ENCODE peak calls at places on chromosome 19, in seven cellular contexts. One of them, this sample, is unnamed. For H4K20me1, the result is how much of the 10 kb centered on the place peaks cover.

GRCh38 chr19:801030-801860 is 4.0 kb downstream of the PTBP1 start:
- DNase-seq in H1: no peak
- DNase-seq in PC-3: peak
- DNase-seq in SK-N-SH: peak
- DNase-seq in astrocyte: no peak
- DNase-seq in IMR-90: no peak
- DNase-seq in GM12878: no peak
- DNase-seq in this sample: peak

GRCh38 chr19:31436121-31436776 is 87.0 kb upstream of the TSHZ3 start:
- DNase-seq in GM12878: no peak
- DNase-seq in IMR-90: peak
- DNase-seq in astrocyte: peak
- DNase-seq in H1: no peak
- DNase-seq in SK-N-SH: no peak
- DNase-seq in PC-3: no peak
- DNase-seq in this sample: peak

GRCh38 chr19:16075430-16076153 is 703 bp upstream of the TPM4 start:
- DNase-seq in H1: no peak
- DNase-seq in IMR-90: no peak
- DNase-seq in GM12878: no peak
- DNase-seq in SK-N-SH: no peak
- DNase-seq in PC-3: no peak
- DNase-seq in astrocyte: no peak
- DNase-seq in this sample: no peak

GRCh38 chr19:12994701-12995595 is at the start of gene NFIX:
- DNase-seq in SK-N-SH: peak
- DNase-seq in astrocyte: no peak
- DNase-seq in GM12878: no peak
- DNase-seq in PC-3: peak
- DNase-seq in IMR-90: peak
- DNase-seq in H1: no peak
- DNase-seq in this sample: peak

GRCh38 chr19:49442793-49443365 is 1.6 kb upstream of the SLC17A7 start:
- DNase-seq in astrocyte: peak
- DNase-seq in SK-N-SH: peak
- DNase-seq in IMR-90: peak
- DNase-seq in PC-3: peak
- DNase-seq in H1: peak
- DNase-seq in GM12878: no peak
- DNase-seq in this sample: peak

GRCh38 chr19:1453525-1454371 is 3.8 kb downstream of the APC2 start:
- DNase-seq in astrocyte: no peak
- DNase-seq in GM12878: no peak
- DNase-seq in H1: no peak
- DNase-seq in IMR-90: no peak
- DNase-seq in SK-N-SH: peak
- DNase-seq in PC-3: peak
- DNase-seq in this sample: no peak

GRCh38 chr19:23075031-23075733 is 41.6 kb upstream of the ZNF730 start:
- DNase-seq in GM12878: no peak
- DNase-seq in SK-N-SH: peak
- DNase-seq in H1: peak
- DNase-seq in IMR-90: peak
- DNase-seq in PC-3: peak
- DNase-seq in astrocyte: peak
- DNase-seq in this sample: peak

GRCh38 chr19:44846455-44847143 is 502 bp downstream of the NECTIN2 start:
- DNase-seq in H1: no peak
- DNase-seq in GM12878: no peak
- DNase-seq in IMR-90: no peak
- DNase-seq in PC-3: no peak
- DNase-seq in SK-N-SH: peak
- DNase-seq in astrocyte: peak
- DNase-seq in this sample: peak

GRCh38 chr19:57068921-57069697 is 50.7 kb upstream of the USP29 start:
- DNase-seq in IMR-90: no peak
- DNase-seq in SK-N-SH: peak
- DNase-seq in H1: no peak
- DNase-seq in GM12878: no peak
- DNase-seq in astrocyte: no peak
- DNase-seq in PC-3: peak
- DNase-seq in this sample: no peak

GRCh38 chr19:45973564-45974338 is at the start of gene NOVA2:
- DNase-seq in PC-3: peak
- DNase-seq in GM12878: peak
- DNase-seq in astrocyte: peak
- DNase-seq in SK-N-SH: peak
- DNase-seq in IMR-90: peak
- DNase-seq in H1: peak
- DNase-seq in this sample: peak

GRCh38 chr19:52922841-52923781 is at the start of gene ZNF888:
- DNase-seq in GM12878: peak
- DNase-seq in PC-3: peak
- DNase-seq in IMR-90: peak
- DNase-seq in SK-N-SH: peak
- DNase-seq in astrocyte: peak
- DNase-seq in H1: peak
- DNase-seq in this sample: peak

GRCh38 chr19:30078381-30078910 is 136.4 kb downstream of the URI1 start:
- DNase-seq in IMR-90: no peak
- DNase-seq in PC-3: no peak
- DNase-seq in H1: no peak
- DNase-seq in GM12878: no peak
- DNase-seq in SK-N-SH: no peak
- DNase-seq in astrocyte: no peak
- DNase-seq in this sample: no peak

GRCh38 chr19:16164222-16164890 is 9.0 kb downstream of the CIB3 start:
- DNase-seq in astrocyte: no peak
- DNase-seq in IMR-90: no peak
- DNase-seq in H1: no peak
- DNase-seq in SK-N-SH: no peak
- DNase-seq in PC-3: no peak
- DNase-seq in GM12878: no peak
- DNase-seq in this sample: no peak

GRCh38 chr19:33498391-33499000 is 23.1 kb downstream of the PEPD start:
- DNase-seq in H1: no peak
- DNase-seq in SK-N-SH: no peak
- DNase-seq in astrocyte: no peak
- DNase-seq in IMR-90: no peak
- DNase-seq in PC-3: no peak
- DNase-seq in GM12878: no peak
- DNase-seq in this sample: no peak

GRCh38 chr19:662207-662961 is 630 bp downstream of the RNF126 start:
- DNase-seq in GM12878: no peak
- DNase-seq in astrocyte: peak
- DNase-seq in SK-N-SH: peak
- DNase-seq in PC-3: peak
- DNase-seq in H1: no peak
- DNase-seq in IMR-90: peak
- DNase-seq in this sample: peak

GRCh38 chr19:48249502-48250014 is 6.2 kb downstream of the CARD8 start:
- DNase-seq in H1: no peak
- DNase-seq in SK-N-SH: no peak
- DNase-seq in astrocyte: no peak
- DNase-seq in GM12878: peak
- DNase-seq in IMR-90: no peak
- DNase-seq in PC-3: no peak
- DNase-seq in this sample: no peak

GRCh38 chr19:58519087-58519354 is 589 bp downstream of the ZBTB45 start:
- DNase-seq in PC-3: peak
- DNase-seq in GM12878: no peak
- DNase-seq in SK-N-SH: peak
- DNase-seq in astrocyte: peak
- DNase-seq in H1: no peak
- DNase-seq in IMR-90: peak
- DNase-seq in this sample: peak

GRCh38 chr19:28864577-28865042 is 348.3 kb downstream of the UQCRFS1 start:
- DNase-seq in IMR-90: peak
- DNase-seq in H1: no peak
- DNase-seq in PC-3: no peak
- DNase-seq in SK-N-SH: no peak
- DNase-seq in astrocyte: no peak
- DNase-seq in GM12878: no peak
- DNase-seq in this sample: no peak

GRCh38 chr19:53308339-53308811 is 25.2 kb upstream of the ZNF845 start:
- DNase-seq in GM12878: no peak
- DNase-seq in astrocyte: no peak
- DNase-seq in H1: peak
- DNase-seq in SK-N-SH: peak
- DNase-seq in IMR-90: no peak
- DNase-seq in PC-3: no peak
- DNase-seq in this sample: no peak

GRCh38 chr19:50959731-50960500 is 7.1 kb upstream of the KLK5 start:
- DNase-seq in PC-3: peak
- DNase-seq in GM12878: no peak
- DNase-seq in SK-N-SH: no peak
- DNase-seq in IMR-90: no peak
- DNase-seq in astrocyte: no peak
- DNase-seq in H1: no peak
- DNase-seq in this sample: peak

GRCh38 chr19:16627928-16628182 is 149 bp downstream of the MED26 start:
- DNase-seq in PC-3: no peak
- DNase-seq in astrocyte: no peak
- DNase-seq in IMR-90: no peak
- DNase-seq in H1: no peak
- DNase-seq in SK-N-SH: no peak
- DNase-seq in GM12878: no peak
- DNase-seq in this sample: no peak

GRCh38 chr19:5949792-5950305 is 28.1 kb downstream of the RANBP3 start:
- DNase-seq in PC-3: no peak
- DNase-seq in astrocyte: no peak
- DNase-seq in GM12878: no peak
- DNase-seq in H1: no peak
- DNase-seq in IMR-90: no peak
- DNase-seq in SK-N-SH: no peak
- DNase-seq in this sample: no peak
- H4K20me1 ChIP-seq in PC-3: under half
- H4K20me1 ChIP-seq in astrocyte: half or more
- H4K20me1 ChIP-seq in GM12878: under half
- H4K20me1 ChIP-seq in H1: under half
- H4K20me1 ChIP-seq in IMR-90: half or more
- H4K20me1 ChIP-seq in SK-N-SH: half or more
- H4K20me1 ChIP-seq in this sample: under half

GRCh38 chr19:3617463-3617862 is 9.1 kb downstream of the CACTIN start:
- DNase-seq in GM12878: no peak
- DNase-seq in H1: no peak
- DNase-seq in IMR-90: no peak
- DNase-seq in PC-3: no peak
- DNase-seq in astrocyte: no peak
- DNase-seq in SK-N-SH: no peak
- DNase-seq in this sample: no peak
- H3K9ac ChIP-seq in GM12878: no peak
- H3K9ac ChIP-seq in H1: no peak
- H3K9ac ChIP-seq in IMR-90: no peak
- H3K9ac ChIP-seq in PC-3: no peak
- H3K9ac ChIP-seq in astrocyte: no peak
- H3K9ac ChIP-seq in SK-N-SH: no peak
- H3K9ac ChIP-seq in this sample: no peak

DNA sequence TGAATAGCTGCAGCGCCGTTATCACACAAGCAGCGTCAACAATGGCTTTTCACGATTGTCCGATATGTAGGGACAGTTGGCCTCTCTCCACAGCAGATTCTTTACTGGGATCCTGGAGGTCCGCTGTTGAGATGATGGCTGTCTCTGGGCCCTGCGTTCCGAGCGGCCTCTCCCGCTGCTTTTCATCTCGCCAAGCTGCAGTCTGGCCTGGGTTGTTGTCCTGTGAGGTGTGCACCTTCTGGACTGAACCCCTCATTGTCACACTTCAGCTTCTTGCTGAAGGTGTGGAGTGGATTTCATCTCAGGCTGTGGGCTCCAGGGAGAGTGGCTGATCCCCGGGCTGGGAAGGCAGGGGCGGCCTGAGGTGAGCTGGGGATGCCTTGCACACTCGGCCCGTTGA is 9.6 kb downstream of the UPF1 start:
- DNase-seq in GM12878: no peak
- DNase-seq in H1: no peak
- DNase-seq in SK-N-SH: no peak
- DNase-seq in astrocyte: no peak
- DNase-seq in PC-3: no peak
- DNase-seq in IMR-90: no peak
- DNase-seq in this sample: no peak
- H4K20me1 ChIP-seq in GM12878: under half
- H4K20me1 ChIP-seq in H1: half or more
- H4K20me1 ChIP-seq in SK-N-SH: half or more
- H4K20me1 ChIP-seq in astrocyte: half or more
- H4K20me1 ChIP-seq in PC-3: half or more
- H4K20me1 ChIP-seq in IMR-90: half or more
- H4K20me1 ChIP-seq in this sample: under half

GRCh38 chr19:7924241-7924640 is 1.7 kb downstream of the CTXN1 start:
- DNase-seq in astrocyte: no peak
- DNase-seq in IMR-90: no peak
- DNase-seq in GM12878: no peak
- DNase-seq in SK-N-SH: no peak
- DNase-seq in H1: no peak
- DNase-seq in PC-3: no peak
- DNase-seq in this sample: no peak

GRCh38 chr19:7926727-7927604 is 1.0 kb upstream of the CTXN1 start:
- DNase-seq in PC-3: no peak
- DNase-seq in astrocyte: no peak
- DNase-seq in GM12878: no peak
- DNase-seq in H1: no peak
- DNase-seq in SK-N-SH: peak
- DNase-seq in IMR-90: no peak
- DNase-seq in this sample: no peak

GRCh38 chr19:7926021-7926726 is at the start of gene CTXN1:
- DNase-seq in SK-N-SH: peak
- DNase-seq in GM12878: no peak
- DNase-seq in IMR-90: no peak
- DNase-seq in PC-3: peak
- DNase-seq in astrocyte: no peak
- DNase-seq in H1: no peak
- DNase-seq in this sample: no peak

GRCh38 chr19:7924651-7925170 is 1.2 kb downstream of the CTXN1 start:
- DNase-seq in PC-3: no peak
- DNase-seq in H1: no peak
- DNase-seq in SK-N-SH: no peak
- DNase-seq in GM12878: no peak
- DNase-seq in IMR-90: no peak
- DNase-seq in astrocyte: no peak
- DNase-seq in this sample: no peak

DNA sequence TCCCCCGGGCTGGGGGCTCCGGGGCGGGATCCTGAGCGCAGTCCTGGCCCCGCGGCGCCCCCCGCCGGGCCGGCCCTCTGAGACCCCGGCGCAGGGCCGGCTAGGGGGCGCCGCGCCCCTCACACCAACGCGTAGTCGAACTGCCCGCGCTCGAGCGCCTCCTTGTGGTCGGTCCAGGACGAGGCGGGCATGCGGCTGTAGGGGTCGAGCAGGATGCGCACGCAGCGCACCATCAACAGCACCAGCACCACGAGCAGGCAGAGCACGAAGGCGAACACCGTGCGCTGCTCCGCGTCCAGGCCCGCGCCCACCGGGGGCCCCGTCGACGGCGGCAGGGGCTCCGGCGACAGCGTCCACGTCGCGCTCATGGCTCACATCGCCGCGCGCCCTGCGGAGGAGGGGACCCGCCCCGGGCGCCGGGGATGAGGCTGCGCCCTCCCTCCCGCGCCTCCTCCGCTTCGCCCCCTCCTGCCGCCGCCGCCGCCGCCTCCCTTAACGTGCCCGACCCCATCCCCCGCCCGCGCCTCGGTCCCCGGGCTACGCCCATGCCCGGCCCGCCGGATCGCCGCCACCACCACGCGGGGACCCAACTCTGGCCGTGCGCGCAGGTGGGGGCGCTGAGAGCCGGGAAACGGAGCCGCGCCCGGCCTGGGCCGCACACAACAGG is 631 bp downstream of the CTXN1 start:
- DNase-seq in H1: peak
- DNase-seq in SK-N-SH: peak
- DNase-seq in astrocyte: peak
- DNase-seq in PC-3: peak
- DNase-seq in IMR-90: peak
- DNase-seq in GM12878: no peak
- DNase-seq in this sample: no peak
- H3K9ac ChIP-seq in H1: no peak
- H3K9ac ChIP-seq in SK-N-SH: peak
- H3K9ac ChIP-seq in astrocyte: no peak
- H3K9ac ChIP-seq in PC-3: no peak
- H3K9ac ChIP-seq in IMR-90: no peak
- H3K9ac ChIP-seq in GM12878: no peak
- H3K9ac ChIP-seq in this sample: no peak